ENCODE peak calls at places on chromosome 2, in ten cellular contexts. One of them, this sample, is unnamed.

GRCh38 chr2:191500566-191501389 is 177.2 kb upstream of the NABP1 start:
- DNase-seq in CD4-positive, alpha-beta T cell: no peak
- DNase-seq in tibial nerve: no peak
- DNase-seq in breast epithelium: no peak
- DNase-seq in GM12891: no peak
- DNase-seq in HuH-7: no peak
- DNase-seq in T-helper 17 cell: no peak
- DNase-seq in activated naive CD4-positive, alpha-beta T cell treated with Interleukin-2 at 50 U/mL for 16 hours: no peak
- DNase-seq in lower lobe of right lung: no peak
- DNase-seq in stimulated activated CD8-positive, alpha-beta memory T cell treated with anti-CD3 and anti-CD28 coated beads, Interleukin-4, amount 100 ng/mL, for 4 hours: no peak
- DNase-seq in this sample: no peak

GRCh38 chr2:205411558-205411957 is 270.7 kb upstream of the NRP2 start:
- DNase-seq in CD4-positive, alpha-beta T cell: no peak
- DNase-seq in tibial nerve: no peak
- DNase-seq in breast epithelium: no peak
- DNase-seq in GM12891: no peak
- DNase-seq in HuH-7: no peak
- DNase-seq in T-helper 17 cell: no peak
- DNase-seq in activated naive CD4-positive, alpha-beta T cell treated with Interleukin-2 at 50 U/mL for 16 hours: no peak
- DNase-seq in lower lobe of right lung: no peak
- DNase-seq in stimulated activated CD8-positive, alpha-beta memory T cell treated with anti-CD3 and anti-CD28 coated beads, Interleukin-4, amount 100 ng/mL, for 4 hours: no peak
- DNase-seq in this sample: no peak

GRCh38 chr2:3465844-3466481 is 53.4 kb downstream of the ADI1 start:
- DNase-seq in CD4-positive, alpha-beta T cell: no peak
- DNase-seq in tibial nerve: no peak
- DNase-seq in breast epithelium: no peak
- DNase-seq in GM12891: no peak
- DNase-seq in HuH-7: peak
- DNase-seq in T-helper 17 cell: no peak
- DNase-seq in activated naive CD4-positive, alpha-beta T cell treated with Interleukin-2 at 50 U/mL for 16 hours: no peak
- DNase-seq in lower lobe of right lung: no peak
- DNase-seq in stimulated activated CD8-positive, alpha-beta memory T cell treated with anti-CD3 and anti-CD28 coated beads, Interleukin-4, amount 100 ng/mL, for 4 hours: no peak
- DNase-seq in this sample: no peak

GRCh38 chr2:206154197-206154596 is 5.0 kb downstream of the NDUFS1 start:
- DNase-seq in CD4-positive, alpha-beta T cell: no peak
- DNase-seq in tibial nerve: no peak
- DNase-seq in breast epithelium: no peak
- DNase-seq in GM12891: no peak
- DNase-seq in HuH-7: peak
- DNase-seq in T-helper 17 cell: no peak
- DNase-seq in activated naive CD4-positive, alpha-beta T cell treated with Interleukin-2 at 50 U/mL for 16 hours: no peak
- DNase-seq in lower lobe of right lung: no peak
- DNase-seq in stimulated activated CD8-positive, alpha-beta memory T cell treated with anti-CD3 and anti-CD28 coated beads, Interleukin-4, amount 100 ng/mL, for 4 hours: no peak
- DNase-seq in this sample: no peak

GRCh38 chr2:176817061-176817565 is 395.5 kb upstream of the HNRNPA3 start:
- DNase-seq in CD4-positive, alpha-beta T cell: no peak
- DNase-seq in tibial nerve: no peak
- DNase-seq in breast epithelium: no peak
- DNase-seq in GM12891: no peak
- DNase-seq in HuH-7: no peak
- DNase-seq in T-helper 17 cell: no peak
- DNase-seq in activated naive CD4-positive, alpha-beta T cell treated with Interleukin-2 at 50 U/mL for 16 hours: no peak
- DNase-seq in lower lobe of right lung: no peak
- DNase-seq in stimulated activated CD8-positive, alpha-beta memory T cell treated with anti-CD3 and anti-CD28 coated beads, Interleukin-4, amount 100 ng/mL, for 4 hours: no peak
- DNase-seq in this sample: peak

GRCh38 chr2:30772021-30772705 is 35.1 kb downstream of the CAPN13 start:
- DNase-seq in CD4-positive, alpha-beta T cell: no peak
- DNase-seq in tibial nerve: no peak
- DNase-seq in breast epithelium: no peak
- DNase-seq in GM12891: no peak
- DNase-seq in HuH-7: no peak
- DNase-seq in T-helper 17 cell: no peak
- DNase-seq in activated naive CD4-positive, alpha-beta T cell treated with Interleukin-2 at 50 U/mL for 16 hours: no peak
- DNase-seq in lower lobe of right lung: no peak
- DNase-seq in stimulated activated CD8-positive, alpha-beta memory T cell treated with anti-CD3 and anti-CD28 coated beads, Interleukin-4, amount 100 ng/mL, for 4 hours: no peak
- DNase-seq in this sample: no peak

GRCh38 chr2:68734688-68735525 is at the start of gene ARHGAP25:
- DNase-seq in CD4-positive, alpha-beta T cell: peak
- DNase-seq in tibial nerve: peak
- DNase-seq in breast epithelium: no peak
- DNase-seq in GM12891: no peak
- DNase-seq in HuH-7: no peak
- DNase-seq in T-helper 17 cell: no peak
- DNase-seq in activated naive CD4-positive, alpha-beta T cell treated with Interleukin-2 at 50 U/mL for 16 hours: peak
- DNase-seq in lower lobe of right lung: no peak
- DNase-seq in stimulated activated CD8-positive, alpha-beta memory T cell treated with anti-CD3 and anti-CD28 coated beads, Interleukin-4, amount 100 ng/mL, for 4 hours: no peak
- DNase-seq in this sample: peak

GRCh38 chr2:71997843-71998242 is 149.8 kb downstream of the CYP26B1 start:
- DNase-seq in CD4-positive, alpha-beta T cell: no peak
- DNase-seq in tibial nerve: no peak
- DNase-seq in breast epithelium: no peak
- DNase-seq in GM12891: no peak
- DNase-seq in HuH-7: no peak
- DNase-seq in T-helper 17 cell: no peak
- DNase-seq in activated naive CD4-positive, alpha-beta T cell treated with Interleukin-2 at 50 U/mL for 16 hours: no peak
- DNase-seq in lower lobe of right lung: no peak
- DNase-seq in stimulated activated CD8-positive, alpha-beta memory T cell treated with anti-CD3 and anti-CD28 coated beads, Interleukin-4, amount 100 ng/mL, for 4 hours: no peak
- DNase-seq in this sample: no peak

GRCh38 chr2:7999683-8000476 is 682.0 kb upstream of the ID2 start:
- DNase-seq in CD4-positive, alpha-beta T cell: no peak
- DNase-seq in tibial nerve: no peak
- DNase-seq in breast epithelium: peak
- DNase-seq in GM12891: no peak
- DNase-seq in HuH-7: no peak
- DNase-seq in T-helper 17 cell: no peak
- DNase-seq in activated naive CD4-positive, alpha-beta T cell treated with Interleukin-2 at 50 U/mL for 16 hours: no peak
- DNase-seq in lower lobe of right lung: no peak
- DNase-seq in stimulated activated CD8-positive, alpha-beta memory T cell treated with anti-CD3 and anti-CD28 coated beads, Interleukin-4, amount 100 ng/mL, for 4 hours: no peak
- DNase-seq in this sample: no peak

GRCh38 chr2:48343571-48344440 is 186.1 kb upstream of the STON1 start:
- DNase-seq in CD4-positive, alpha-beta T cell: no peak
- DNase-seq in tibial nerve: no peak
- DNase-seq in breast epithelium: no peak
- DNase-seq in GM12891: no peak
- DNase-seq in HuH-7: no peak
- DNase-seq in T-helper 17 cell: no peak
- DNase-seq in activated naive CD4-positive, alpha-beta T cell treated with Interleukin-2 at 50 U/mL for 16 hours: no peak
- DNase-seq in lower lobe of right lung: no peak
- DNase-seq in stimulated activated CD8-positive, alpha-beta memory T cell treated with anti-CD3 and anti-CD28 coated beads, Interleukin-4, amount 100 ng/mL, for 4 hours: no peak
- DNase-seq in this sample: no peak

GRCh38 chr2:102975996-102976636 is 214.3 kb downstream of the TMEM182 start:
- DNase-seq in CD4-positive, alpha-beta T cell: no peak
- DNase-seq in tibial nerve: no peak
- DNase-seq in breast epithelium: no peak
- DNase-seq in GM12891: no peak
- DNase-seq in HuH-7: peak
- DNase-seq in T-helper 17 cell: no peak
- DNase-seq in activated naive CD4-positive, alpha-beta T cell treated with Interleukin-2 at 50 U/mL for 16 hours: no peak
- DNase-seq in lower lobe of right lung: no peak
- DNase-seq in stimulated activated CD8-positive, alpha-beta memory T cell treated with anti-CD3 and anti-CD28 coated beads, Interleukin-4, amount 100 ng/mL, for 4 hours: no peak
- DNase-seq in this sample: no peak

GRCh38 chr2:189082576-189082975 is 97.0 kb downstream of the COL5A2 start:
- DNase-seq in CD4-positive, alpha-beta T cell: no peak
- DNase-seq in tibial nerve: no peak
- DNase-seq in breast epithelium: no peak
- DNase-seq in GM12891: no peak
- DNase-seq in HuH-7: no peak
- DNase-seq in T-helper 17 cell: no peak
- DNase-seq in activated naive CD4-positive, alpha-beta T cell treated with Interleukin-2 at 50 U/mL for 16 hours: no peak
- DNase-seq in lower lobe of right lung: peak
- DNase-seq in stimulated activated CD8-positive, alpha-beta memory T cell treated with anti-CD3 and anti-CD28 coated beads, Interleukin-4, amount 100 ng/mL, for 4 hours: no peak
- DNase-seq in this sample: no peak

GRCh38 chr2:20523798-20524197 is 76.9 kb downstream of the RHOB start:
- DNase-seq in CD4-positive, alpha-beta T cell: no peak
- DNase-seq in tibial nerve: no peak
- DNase-seq in breast epithelium: no peak
- DNase-seq in GM12891: no peak
- DNase-seq in HuH-7: no peak
- DNase-seq in T-helper 17 cell: no peak
- DNase-seq in activated naive CD4-positive, alpha-beta T cell treated with Interleukin-2 at 50 U/mL for 16 hours: no peak
- DNase-seq in lower lobe of right lung: no peak
- DNase-seq in stimulated activated CD8-positive, alpha-beta memory T cell treated with anti-CD3 and anti-CD28 coated beads, Interleukin-4, amount 100 ng/mL, for 4 hours: no peak
- DNase-seq in this sample: no peak

GRCh38 chr2:106143495-106144215 is 50.4 kb downstream of the UXS1 start:
- DNase-seq in CD4-positive, alpha-beta T cell: no peak
- DNase-seq in tibial nerve: no peak
- DNase-seq in breast epithelium: no peak
- DNase-seq in GM12891: no peak
- DNase-seq in HuH-7: no peak
- DNase-seq in T-helper 17 cell: no peak
- DNase-seq in activated naive CD4-positive, alpha-beta T cell treated with Interleukin-2 at 50 U/mL for 16 hours: no peak
- DNase-seq in lower lobe of right lung: no peak
- DNase-seq in stimulated activated CD8-positive, alpha-beta memory T cell treated with anti-CD3 and anti-CD28 coated beads, Interleukin-4, amount 100 ng/mL, for 4 hours: no peak
- DNase-seq in this sample: no peak

GRCh38 chr2:72953976-72954375 is 36.7 kb downstream of the EMX1 start:
- DNase-seq in CD4-positive, alpha-beta T cell: no peak
- DNase-seq in tibial nerve: no peak
- DNase-seq in breast epithelium: no peak
- DNase-seq in GM12891: no peak
- DNase-seq in HuH-7: no peak
- DNase-seq in T-helper 17 cell: no peak
- DNase-seq in activated naive CD4-positive, alpha-beta T cell treated with Interleukin-2 at 50 U/mL for 16 hours: peak
- DNase-seq in lower lobe of right lung: no peak
- DNase-seq in stimulated activated CD8-positive, alpha-beta memory T cell treated with anti-CD3 and anti-CD28 coated beads, Interleukin-4, amount 100 ng/mL, for 4 hours: no peak
- DNase-seq in this sample: peak

This sample was measured in T-cell.